ENCODE peak calls at places on chromosomes 12 and 14, in six cellular contexts. One of them, this sample, is unnamed.

GRCh38 chr14:92515510-92516343 is 2.1 kb downstream of the RIN3 start:
- DNase-seq in aorta: peak; percentile 41
- DNase-seq in heart left ventricle: no peak
- DNase-seq in gastrocnemius medialis: no peak
- DNase-seq in CD8-positive, alpha-beta T cell: no peak
- DNase-seq in PC-3: no peak
- DNase-seq in this sample: no peak

GRCh38 chr12:39127401-39127800 is 222.0 kb upstream of the CPNE8 start:
- DNase-seq in heart left ventricle: no peak
- DNase-seq in PC-3: peak; percentile 91
- DNase-seq in aorta: no peak
- DNase-seq in gastrocnemius medialis: no peak
- DNase-seq in CD8-positive, alpha-beta T cell: no peak
- DNase-seq in this sample: peak; percentile 16

GRCh38 chr12:91551927-91552326 is 369.3 kb upstream of the DCN start:
- DNase-seq in PC-3: no peak
- DNase-seq in heart left ventricle: peak; percentile 27
- DNase-seq in gastrocnemius medialis: peak; percentile 8
- DNase-seq in aorta: peak; percentile 65
- DNase-seq in CD8-positive, alpha-beta T cell: no peak
- DNase-seq in this sample: no peak

GRCh38 chr14:32303865-32304264 is 25.2 kb upstream of the AKAP6 start:
- DNase-seq in PC-3: no peak
- DNase-seq in CD8-positive, alpha-beta T cell: no peak
- DNase-seq in gastrocnemius medialis: no peak
- DNase-seq in aorta: no peak
- DNase-seq in heart left ventricle: no peak
- DNase-seq in this sample: no peak

GRCh38 chr14:38730420-38730819 is 372.6 kb downstream of the SEC23A start:
- DNase-seq in heart left ventricle: no peak
- DNase-seq in PC-3: no peak
- DNase-seq in aorta: no peak
- DNase-seq in gastrocnemius medialis: no peak
- DNase-seq in CD8-positive, alpha-beta T cell: no peak
- DNase-seq in this sample: no peak

GRCh38 chr14:73741386-73741875 is 27.2 kb upstream of the PNMA1 start:
- DNase-seq in CD8-positive, alpha-beta T cell: no peak
- DNase-seq in gastrocnemius medialis: no peak
- DNase-seq in PC-3: peak; percentile 80
- DNase-seq in heart left ventricle: peak; percentile 89
- DNase-seq in aorta: peak; percentile 86
- DNase-seq in this sample: no peak

GRCh38 chr14:93430889-93431670 is at the start of gene UNC79:
- DNase-seq in CD8-positive, alpha-beta T cell: no peak
- DNase-seq in aorta: no peak
- DNase-seq in PC-3: no peak
- DNase-seq in heart left ventricle: no peak
- DNase-seq in gastrocnemius medialis: no peak
- DNase-seq in this sample: no peak

GRCh38 chr12:78229491-78230209 is 399.0 kb downstream of the NAV3 start:
- DNase-seq in CD8-positive, alpha-beta T cell: no peak
- DNase-seq in PC-3: peak; percentile 83
- DNase-seq in gastrocnemius medialis: no peak
- DNase-seq in aorta: no peak
- DNase-seq in heart left ventricle: no peak
- DNase-seq in this sample: peak; percentile 18

GRCh38 chr14:101535232-101535631 is 26.1 kb upstream of the DIO3 start:
- DNase-seq in aorta: no peak
- DNase-seq in heart left ventricle: no peak
- DNase-seq in CD8-positive, alpha-beta T cell: no peak
- DNase-seq in PC-3: no peak
- DNase-seq in gastrocnemius medialis: no peak
- DNase-seq in this sample: no peak

GRCh38 chr12:88182431-88182830 is 40.3 kb downstream of the TMTC3 start:
- DNase-seq in heart left ventricle: no peak
- DNase-seq in aorta: no peak
- DNase-seq in CD8-positive, alpha-beta T cell: no peak
- DNase-seq in PC-3: peak; percentile 83
- DNase-seq in gastrocnemius medialis: no peak
- DNase-seq in this sample: no peak

GRCh38 chr12:125113800-125114199 is 48.6 kb downstream of the AACS start:
- DNase-seq in aorta: no peak
- DNase-seq in heart left ventricle: no peak
- DNase-seq in CD8-positive, alpha-beta T cell: no peak
- DNase-seq in PC-3: no peak
- DNase-seq in gastrocnemius medialis: no peak
- DNase-seq in this sample: no peak

GRCh38 chr14:95322646-95323045 is 2.9 kb upstream of the CLMN start:
- DNase-seq in PC-3: no peak
- DNase-seq in heart left ventricle: no peak
- DNase-seq in CD8-positive, alpha-beta T cell: no peak
- DNase-seq in aorta: no peak
- DNase-seq in gastrocnemius medialis: no peak
- DNase-seq in this sample: no peak

GRCh38 chr14:95445676-95446075 is 70.8 kb downstream of the SYNE3 start:
- DNase-seq in heart left ventricle: no peak
- DNase-seq in aorta: no peak
- DNase-seq in PC-3: no peak
- DNase-seq in gastrocnemius medialis: no peak
- DNase-seq in CD8-positive, alpha-beta T cell: no peak
- DNase-seq in this sample: no peak

GRCh38 chr12:32983968-32984367 is 87.4 kb upstream of the PKP2 start:
- DNase-seq in aorta: no peak
- DNase-seq in PC-3: no peak
- DNase-seq in CD8-positive, alpha-beta T cell: no peak
- DNase-seq in gastrocnemius medialis: no peak
- DNase-seq in heart left ventricle: no peak
- DNase-seq in this sample: no peak

GRCh38 chr12:10873374-10873773 is 10.7 kb downstream of the PRH1 start:
- DNase-seq in heart left ventricle: no peak
- DNase-seq in CD8-positive, alpha-beta T cell: no peak
- DNase-seq in gastrocnemius medialis: no peak
- DNase-seq in PC-3: no peak
- DNase-seq in aorta: no peak
- DNase-seq in this sample: no peak

GRCh38 chr12:89566615-89567014 is 40.8 kb upstream of the POC1B start:
- DNase-seq in aorta: no peak
- DNase-seq in CD8-positive, alpha-beta T cell: no peak
- DNase-seq in heart left ventricle: no peak
- DNase-seq in gastrocnemius medialis: no peak
- DNase-seq in PC-3: no peak
- DNase-seq in this sample: peak; percentile 93

GRCh38 chr12:83434600-83434999 is 747.9 kb downstream of the TMTC2 start:
- DNase-seq in PC-3: peak; percentile 33
- DNase-seq in aorta: no peak
- DNase-seq in gastrocnemius medialis: no peak
- DNase-seq in CD8-positive, alpha-beta T cell: no peak
- DNase-seq in heart left ventricle: no peak
- DNase-seq in this sample: no peak

GRCh38 chr12:6788972-6789905 is at the start of gene CD4:
- DNase-seq in aorta: peak; percentile 92
- DNase-seq in PC-3: no peak
- DNase-seq in CD8-positive, alpha-beta T cell: no peak
- DNase-seq in gastrocnemius medialis: peak; percentile 39
- DNase-seq in heart left ventricle: peak; percentile 63
- DNase-seq in this sample: no peak

GRCh38 chr12:19482036-19482435 is 42.7 kb downstream of the AEBP2 start:
- DNase-seq in PC-3: no peak
- DNase-seq in aorta: no peak
- DNase-seq in heart left ventricle: no peak
- DNase-seq in CD8-positive, alpha-beta T cell: no peak
- DNase-seq in gastrocnemius medialis: no peak
- DNase-seq in this sample: no peak

GRCh38 chr12:99745106-99745505 is 97.6 kb downstream of the GARIN6 start:
- DNase-seq in gastrocnemius medialis: no peak
- DNase-seq in PC-3: no peak
- DNase-seq in heart left ventricle: no peak
- DNase-seq in CD8-positive, alpha-beta T cell: no peak
- DNase-seq in aorta: no peak
- DNase-seq in this sample: no peak

GRCh38 chr12:68177562-68177961 is 18.0 kb upstream of the IFNG start:
- DNase-seq in CD8-positive, alpha-beta T cell: no peak
- DNase-seq in PC-3: no peak
- DNase-seq in gastrocnemius medialis: no peak
- DNase-seq in aorta: no peak
- DNase-seq in heart left ventricle: no peak
- DNase-seq in this sample: no peak

GRCh38 chr14:40436551-40436950 is 1004.3 kb upstream of the FBXO33 start:
- DNase-seq in heart left ventricle: no peak
- DNase-seq in CD8-positive, alpha-beta T cell: no peak
- DNase-seq in gastrocnemius medialis: no peak
- DNase-seq in PC-3: no peak
- DNase-seq in aorta: no peak
- DNase-seq in this sample: no peak

DNA sequence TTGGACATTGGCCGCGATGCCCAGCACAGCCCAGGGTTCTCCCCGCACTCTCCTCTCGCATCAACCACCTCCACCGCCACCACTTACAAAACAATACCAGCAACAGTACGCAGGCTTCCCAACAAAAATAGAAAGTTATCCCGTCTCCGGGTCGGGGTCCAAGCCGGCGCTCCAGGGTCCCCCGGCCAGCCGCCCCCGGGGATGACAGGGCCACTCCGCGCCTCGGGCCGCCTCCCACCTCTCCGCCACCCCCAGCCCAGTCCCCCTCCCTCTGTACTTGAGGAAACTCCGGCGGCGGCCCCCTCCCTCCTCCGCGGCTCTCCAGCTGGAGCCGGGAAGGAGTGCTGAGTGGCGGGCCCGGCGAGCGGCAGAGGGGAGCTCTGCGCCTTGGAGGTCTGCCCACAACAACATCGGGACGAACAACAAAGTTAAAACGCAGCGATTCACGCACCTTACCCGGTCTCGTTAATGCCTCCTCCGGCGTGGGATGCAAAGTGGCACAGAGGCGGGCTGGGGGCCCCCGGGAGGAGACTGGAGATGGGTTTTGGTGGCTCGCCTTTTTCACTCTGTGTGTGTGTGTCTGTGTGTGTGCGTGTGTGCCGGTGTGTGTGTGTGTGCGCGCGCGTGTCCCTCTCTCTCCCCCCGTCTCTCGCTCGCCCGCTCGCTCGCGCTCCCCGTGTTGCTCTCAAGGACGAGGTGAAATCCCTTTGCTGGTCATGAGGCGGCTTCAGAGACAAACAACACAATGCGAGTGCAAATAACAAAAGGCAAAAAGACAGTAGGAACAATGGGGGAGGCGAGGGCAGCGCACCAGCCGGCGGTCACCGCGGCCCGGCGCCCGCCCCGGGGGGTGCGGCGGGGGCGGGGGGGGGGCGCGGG is 386.8 kb downstream of the BCAT1 start:
- DNase-seq in CD8-positive, alpha-beta T cell: no peak
- DNase-seq in gastrocnemius medialis: peak; percentile 23
- DNase-seq in aorta: peak; percentile 85
- DNase-seq in heart left ventricle: peak; percentile 66
- DNase-seq in PC-3: no peak
- DNase-seq in this sample: no peak
- H3K27ac ChIP-seq in CD8-positive, alpha-beta T cell: no peak overlapping the region
- H3K27ac ChIP-seq in gastrocnemius medialis: peak overlapping the region; percentile 77
- H3K27ac ChIP-seq in aorta: peak overlapping the region; percentile 90
- H3K27ac ChIP-seq in heart left ventricle: peak overlapping the region; percentile 71
- H3K27ac ChIP-seq in PC-3: no peak overlapping the region
- H3K27ac ChIP-seq in this sample: no peak overlapping the region

DNA sequence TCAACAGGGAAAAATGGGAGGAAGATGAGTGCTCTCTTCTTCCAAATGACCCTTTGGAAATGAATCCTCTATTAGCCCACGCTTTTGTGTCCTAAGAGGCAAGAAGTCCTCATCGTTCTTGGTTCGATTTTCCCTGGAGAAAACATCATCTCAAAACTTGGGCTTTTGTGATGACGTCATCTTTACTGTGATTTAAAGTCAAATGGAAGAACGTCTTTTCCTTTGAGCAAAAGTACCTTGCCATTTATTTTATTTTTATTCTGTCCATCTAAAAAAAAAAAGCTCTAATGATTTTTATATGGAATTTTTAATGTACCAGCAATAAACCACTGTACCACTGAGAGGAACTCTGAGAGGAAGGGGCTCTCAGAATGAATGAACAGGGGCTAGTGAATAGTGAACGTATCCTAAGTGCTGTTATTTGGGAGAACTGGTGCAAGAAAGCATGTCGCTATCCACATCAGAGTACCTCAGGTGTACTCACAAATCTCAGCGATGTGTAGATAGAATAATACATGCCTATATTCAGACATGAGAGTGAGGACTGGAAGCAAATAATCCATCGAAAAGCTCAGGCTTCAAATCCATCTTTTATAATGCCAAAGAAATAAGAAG is 124.8 kb downstream of the HMGA2 start:
- DNase-seq in CD8-positive, alpha-beta T cell: no peak
- DNase-seq in heart left ventricle: no peak
- DNase-seq in PC-3: no peak
- DNase-seq in aorta: no peak
- DNase-seq in gastrocnemius medialis: no peak
- DNase-seq in this sample: no peak
- H3K27ac ChIP-seq in CD8-positive, alpha-beta T cell: no peak overlapping the region
- H3K27ac ChIP-seq in heart left ventricle: no peak overlapping the region
- H3K27ac ChIP-seq in PC-3: peak overlapping the region; percentile 98
- H3K27ac ChIP-seq in aorta: no peak overlapping the region
- H3K27ac ChIP-seq in gastrocnemius medialis: no peak overlapping the region
- H3K27ac ChIP-seq in this sample: peak overlapping the region; percentile 93

GRCh38 chr14:23119362-23120327 is 590 bp upstream of the CEBPE start:
- DNase-seq in CD8-positive, alpha-beta T cell: no peak
- DNase-seq in aorta: no peak
- DNase-seq in heart left ventricle: no peak
- DNase-seq in gastrocnemius medialis: no peak
- DNase-seq in PC-3: no peak
- DNase-seq in this sample: no peak

GRCh38 chr14:23123419-23123818 is 4.4 kb upstream of the CEBPE start:
- DNase-seq in PC-3: peak; percentile 24
- DNase-seq in gastrocnemius medialis: peak; percentile 86
- DNase-seq in CD8-positive, alpha-beta T cell: no peak
- DNase-seq in heart left ventricle: peak; percentile 90
- DNase-seq in aorta: peak; percentile 67
- DNase-seq in this sample: no peak

GRCh38 chr14:23122086-23122485 is 3.0 kb upstream of the CEBPE start:
- DNase-seq in gastrocnemius medialis: no peak
- DNase-seq in PC-3: no peak
- DNase-seq in heart left ventricle: no peak
- DNase-seq in CD8-positive, alpha-beta T cell: no peak
- DNase-seq in aorta: no peak
- DNase-seq in this sample: no peak

GRCh38 chr14:23120405-23121251 is 1.6 kb upstream of the CEBPE start:
- DNase-seq in PC-3: peak; percentile 92
- DNase-seq in aorta: peak; percentile 94
- DNase-seq in CD8-positive, alpha-beta T cell: peak; percentile 50
- DNase-seq in heart left ventricle: peak; percentile 90
- DNase-seq in gastrocnemius medialis: peak; percentile 81
- DNase-seq in this sample: peak; percentile 20

GRCh38 chr14:23121401-23121800 is 2.3 kb upstream of the CEBPE start:
- DNase-seq in CD8-positive, alpha-beta T cell: no peak
- DNase-seq in gastrocnemius medialis: no peak
- DNase-seq in heart left ventricle: peak; percentile 69
- DNase-seq in PC-3: peak; percentile 49
- DNase-seq in aorta: peak; percentile 83
- DNase-seq in this sample: no peak
- H3K27ac ChIP-seq in CD8-positive, alpha-beta T cell: no peak overlapping the region
- H3K27ac ChIP-seq in gastrocnemius medialis: peak overlapping the region; percentile 85
- H3K27ac ChIP-seq in heart left ventricle: no peak overlapping the region
- H3K27ac ChIP-seq in PC-3: no peak overlapping the region
- H3K27ac ChIP-seq in aorta: no peak overlapping the region
- H3K27ac ChIP-seq in this sample: no peak overlapping the region

GRCh38 chr14:80754696-80755095 is 186.8 kb downstream of the CEP128 start:
- DNase-seq in heart left ventricle: no peak
- DNase-seq in CD8-positive, alpha-beta T cell: no peak
- DNase-seq in aorta: no peak
- DNase-seq in gastrocnemius medialis: no peak
- DNase-seq in PC-3: no peak
- DNase-seq in this sample: no peak

GRCh38 chr14:80751285-80751684 is 190.3 kb downstream of the CEP128 start:
- DNase-seq in gastrocnemius medialis: no peak
- DNase-seq in CD8-positive, alpha-beta T cell: no peak
- DNase-seq in PC-3: no peak
- DNase-seq in heart left ventricle: no peak
- DNase-seq in aorta: no peak
- DNase-seq in this sample: no peak
- H3K27ac ChIP-seq in gastrocnemius medialis: no peak overlapping the region
- H3K27ac ChIP-seq in CD8-positive, alpha-beta T cell: no peak overlapping the region
- H3K27ac ChIP-seq in PC-3: no peak overlapping the region
- H3K27ac ChIP-seq in heart left ventricle: no peak overlapping the region
- H3K27ac ChIP-seq in aorta: no peak overlapping the region
- H3K27ac ChIP-seq in this sample: no peak overlapping the region

This sample was measured in epithelial cell of prostate.